ENCODE peak calls at places on chromosomes 12 and 14, in six cellular contexts. E is H1, S is IMR-90, K is neuronal stem cell, L is trophoblast cell, F is mesenchymal stem cell. U is an unnamed sample.

GRCh38 chr14:47619397-47619796 is 56.0 kb downstream of the MDGA2 start:
- DNase-seq in E (no peak), S (no peak), K (no peak), L (peak), F (no peak), U (no peak)

GRCh38 chr12:6241495-6241894 is 41.3 kb downstream of the CD9 start:
- DNase-seq in E (no peak), S (no peak), K (no peak), L (no peak), F (no peak), U (no peak)

GRCh38 chr14:64775081-64775777 is 71.0 kb downstream of the PLEKHG3 start:
- DNase-seq in E (no peak), S (no peak), K (no peak), L (no peak), F (no peak), U (no peak)

GRCh38 chr12:116480210-116480818 is 78.9 kb upstream of the MAP1LC3B2 start:
- DNase-seq in E (no peak), S (no peak), K (no peak), L (no peak), F (no peak), U (no peak)

GRCh38 chr14:105135700-105136395 is 32.7 kb downstream of the JAG2 start:
- DNase-seq in E (no peak), S (no peak), K (no peak), L (no peak), F (no peak), U (no peak)

GRCh38 chr12:88993655-88994054 is 358.6 kb downstream of the DUSP6 start:
- DNase-seq in E (no peak), S (peak), K (peak), L (peak), F (peak), U (no peak)

GRCh38 chr12:130958557-130959140 is 4.9 kb downstream of the ADGRD1 start:
- DNase-seq in E (no peak), S (no peak), K (no peak), L (no peak), F (no peak), U (no peak)

GRCh38 chr12:47808574-47809380 is 10.9 kb downstream of the HDAC7 start:
- DNase-seq in E (no peak), S (peak), K (no peak), L (peak), F (peak), U (no peak)

GRCh38 chr12:66900616-66901015 is 221.7 kb upstream of the GRIP1 start:
- DNase-seq in E (no peak), S (no peak), K (no peak), L (no peak), F (no peak), U (no peak)

GRCh38 chr12:45773734-45774133 is 44.2 kb downstream of the ARID2 start:
- DNase-seq in E (no peak), S (no peak), K (no peak), L (no peak), F (peak), U (no peak)

GRCh38 chr12:46554461-46554860 is 181.9 kb upstream of the SLC38A2 start:
- DNase-seq in E (no peak), S (no peak), K (no peak), L (no peak), F (no peak), U (no peak)

GRCh38 chr12:56150563-56150962 is 1.8 kb upstream of the MYL6B start:
- DNase-seq in E (no peak), S (peak), K (no peak), L (peak), F (peak), U (no peak)

GRCh38 chr14:104366931-104367810 is 212.4 kb upstream of the C14orf180 start:
- DNase-seq in E (no peak), S (no peak), K (no peak), L (no peak), F (no peak), U (no peak)

GRCh38 chr14:31449971-31450610 is 7.2 kb downstream of the DTD2 start:
- DNase-seq in E (no peak), S (peak), K (no peak), L (peak), F (peak), U (no peak)

GRCh38 chr14:87149583-87150354 is 843.2 kb downstream of the GALC start:
- DNase-seq in E (no peak), S (peak), K (no peak), L (peak), F (peak), U (peak)

GRCh38 chr14:61885203-61885961 is 123.2 kb downstream of the SNAPC1 start:
- DNase-seq in E (no peak), S (no peak), K (no peak), L (no peak), F (no peak), U (no peak)

GRCh38 chr14:59208224-59208814 is 19.9 kb downstream of the DAAM1 start:
- DNase-seq in E (no peak), S (peak), K (no peak), L (peak), F (peak), U (no peak)

GRCh38 chr14:54935100-54935499 is 32.5 kb upstream of the GCH1 start:
- DNase-seq in E (no peak), S (no peak), K (no peak), L (peak), F (no peak), U (no peak)

GRCh38 chr12:77107121-77107520 is 41.8 kb upstream of the E2F7 start:
- DNase-seq in E (no peak), S (no peak), K (no peak), L (no peak), F (no peak), U (no peak)

GRCh38 chr12:132263061-132263360 is 66.4 kb downstream of the GALNT9 start:
- DNase-seq in E (no peak), S (no peak), K (no peak), L (peak), F (no peak), U (no peak)

GRCh38 chr12:24852420-24852819 is 96.5 kb downstream of the BCAT1 start:
- DNase-seq in E (no peak), S (no peak), K (no peak), L (peak), F (no peak), U (no peak)

GRCh38 chr14:65184032-65184764 is 81.9 kb upstream of the MAX start:
- DNase-seq in E (no peak), S (peak), K (no peak), L (no peak), F (no peak), U (no peak)

GRCh38 chr14:34322940-34323418 is 139.1 kb downstream of the SPTSSA start:
- DNase-seq in E (peak), S (peak), K (peak), L (peak), F (peak), U (peak)

GRCh38 chr12:100566887-100567637 is 6.4 kb upstream of the GAS2L3 start:
- DNase-seq in E (no peak), S (peak), K (no peak), L (peak), F (no peak), U (no peak)

GRCh38 chr14:56333361-56334279 is 215.4 kb downstream of the PELI2 start:
- DNase-seq in E (no peak), S (peak), K (no peak), L (no peak), F (peak), U (no peak)
- H3K18ac ChIP-seq in E (no peak), S (peak), K (no peak), L (no peak), F (peak), U (peak)

DNA sequence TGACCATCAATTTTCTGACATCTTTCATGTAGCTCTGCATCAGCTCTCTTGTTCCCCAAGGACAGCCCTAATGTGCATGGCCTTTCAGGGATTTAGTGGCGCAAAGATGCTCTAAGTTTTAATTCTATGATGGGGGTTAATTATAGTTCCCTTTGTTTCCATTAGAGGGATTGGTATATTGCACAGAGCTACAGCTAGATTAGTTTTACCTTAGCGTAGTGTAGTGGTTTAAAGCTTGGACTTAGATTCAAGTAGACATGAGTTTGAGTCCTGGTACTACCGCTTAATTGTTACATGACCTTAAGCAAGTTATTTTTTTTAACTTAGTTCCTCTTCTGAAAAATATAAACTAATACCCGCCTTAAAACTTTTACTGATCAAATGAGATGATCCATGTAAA is 247.8 kb upstream of the KRR1 start:
- DNase-seq in E (no peak), S (no peak), K (no peak), L (no peak), F (no peak), U (no peak)
- H2AFZ ChIP-seq in E (no peak), S (no peak), K (no peak), L (no peak), F (no peak), U (no peak)

GRCh38 chr14:81519200-81519998 is 14.3 kb downstream of the SEL1L start:
- DNase-seq in E (no peak), S (no peak), K (no peak), L (no peak), F (peak), U (no peak)
- H3K18ac ChIP-seq in E (no peak), S (no peak), K (no peak), L (no peak), F (peak), U (no peak)

DNA sequence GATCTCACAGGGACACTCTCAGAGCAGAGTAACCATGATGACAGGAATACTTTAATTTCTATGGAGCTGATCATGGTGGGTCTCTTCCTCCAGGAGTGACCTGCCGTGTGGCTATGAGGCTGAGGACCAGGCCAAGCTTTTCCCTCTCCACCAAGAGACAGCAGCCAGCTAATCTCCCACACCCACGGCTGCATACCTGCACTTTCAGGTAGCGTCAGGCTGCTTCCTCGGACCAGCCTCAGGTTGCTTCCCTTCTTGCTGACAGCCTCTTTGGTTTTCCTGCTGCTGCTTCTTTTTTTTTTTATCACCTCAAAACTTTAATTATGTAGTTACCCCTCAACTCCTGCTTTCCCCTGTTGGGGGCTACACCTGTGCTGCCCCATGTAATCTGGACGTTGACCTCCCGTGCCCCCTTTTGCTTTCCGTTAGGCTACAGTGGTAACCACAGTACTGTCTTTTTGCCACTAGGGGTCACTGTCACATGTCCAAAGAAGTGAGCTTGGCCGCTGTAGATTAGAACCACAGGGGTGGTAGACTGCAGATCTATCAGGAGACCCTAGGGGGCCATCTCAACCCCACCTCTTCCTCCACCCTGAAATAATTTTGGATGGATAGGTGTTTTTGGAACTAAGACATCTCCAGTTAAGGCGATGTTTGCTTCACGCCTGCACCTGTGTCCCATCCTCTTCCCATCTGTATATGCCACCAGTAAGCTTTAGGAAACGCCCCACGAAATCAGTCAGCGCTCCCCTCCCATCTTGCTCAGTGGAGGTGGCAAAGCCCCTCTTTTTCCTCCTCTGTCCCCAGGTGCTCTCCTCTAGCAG is 7.8 kb upstream of the PIP4K2C start:
- DNase-seq in E (peak), S (peak), K (peak), L (peak), F (peak), U (peak)
- H2AFZ ChIP-seq in E (no peak), S (peak), K (no peak), L (no peak), F (no peak), U (no peak)

DNA sequence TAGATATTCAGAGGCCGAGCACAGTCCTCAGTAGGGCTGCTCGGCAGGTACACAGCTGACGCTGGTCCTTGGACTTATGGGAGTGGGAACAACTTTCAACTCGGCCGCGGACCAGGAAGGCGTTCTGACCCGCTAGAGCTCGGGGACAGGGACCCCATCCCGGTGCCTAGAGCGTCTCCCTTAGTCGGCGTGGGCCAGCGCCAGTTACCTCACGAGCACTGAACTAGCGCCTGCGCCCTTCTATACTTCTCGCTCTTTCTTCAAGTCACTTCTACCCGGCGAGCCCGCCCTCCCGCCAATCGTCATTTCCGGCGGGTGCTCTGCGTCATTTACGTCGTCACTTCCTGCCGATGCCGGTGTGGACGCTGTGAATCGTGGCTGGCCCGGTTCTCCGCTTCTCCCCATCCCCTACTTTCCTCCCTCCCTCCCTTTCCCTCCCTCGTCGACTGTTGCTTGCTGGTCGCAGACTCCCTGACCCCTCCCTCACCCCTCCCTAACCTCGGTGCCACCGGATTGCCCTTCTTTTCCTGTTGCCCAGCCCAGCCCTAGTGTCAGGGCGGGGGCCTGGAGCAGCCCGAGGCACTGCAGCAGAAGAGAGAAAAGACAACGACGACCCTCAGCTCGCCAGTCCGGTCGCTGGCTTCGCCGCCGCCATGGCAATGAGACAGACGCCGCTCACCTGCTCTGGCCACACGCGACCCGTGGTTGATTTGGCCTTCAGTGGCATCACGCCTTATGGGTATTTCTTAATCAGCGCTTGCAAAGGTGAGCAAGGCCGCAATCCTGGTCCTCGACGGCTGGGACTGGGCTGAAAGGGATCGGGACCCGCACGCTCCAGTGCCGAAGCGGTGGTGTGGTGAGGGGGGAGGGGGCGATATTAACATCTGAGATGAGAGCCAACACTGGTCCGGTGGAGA is at the start of gene STRAP:
- DNase-seq in E (peak), S (peak), K (peak), L (peak), F (peak), U (peak)
- H3K18ac ChIP-seq in E (peak), S (peak), K (peak), L (peak), F (peak), U (peak)

GRCh38 chr12:3753549-3754284 is 808 bp upstream of the CRACR2A start:
- DNase-seq in E (peak), S (no peak), K (no peak), L (no peak), F (peak), U (peak)
- H2AFZ ChIP-seq in E (peak), S (peak), K (peak), L (no peak), F (no peak), U (no peak)

DNA sequence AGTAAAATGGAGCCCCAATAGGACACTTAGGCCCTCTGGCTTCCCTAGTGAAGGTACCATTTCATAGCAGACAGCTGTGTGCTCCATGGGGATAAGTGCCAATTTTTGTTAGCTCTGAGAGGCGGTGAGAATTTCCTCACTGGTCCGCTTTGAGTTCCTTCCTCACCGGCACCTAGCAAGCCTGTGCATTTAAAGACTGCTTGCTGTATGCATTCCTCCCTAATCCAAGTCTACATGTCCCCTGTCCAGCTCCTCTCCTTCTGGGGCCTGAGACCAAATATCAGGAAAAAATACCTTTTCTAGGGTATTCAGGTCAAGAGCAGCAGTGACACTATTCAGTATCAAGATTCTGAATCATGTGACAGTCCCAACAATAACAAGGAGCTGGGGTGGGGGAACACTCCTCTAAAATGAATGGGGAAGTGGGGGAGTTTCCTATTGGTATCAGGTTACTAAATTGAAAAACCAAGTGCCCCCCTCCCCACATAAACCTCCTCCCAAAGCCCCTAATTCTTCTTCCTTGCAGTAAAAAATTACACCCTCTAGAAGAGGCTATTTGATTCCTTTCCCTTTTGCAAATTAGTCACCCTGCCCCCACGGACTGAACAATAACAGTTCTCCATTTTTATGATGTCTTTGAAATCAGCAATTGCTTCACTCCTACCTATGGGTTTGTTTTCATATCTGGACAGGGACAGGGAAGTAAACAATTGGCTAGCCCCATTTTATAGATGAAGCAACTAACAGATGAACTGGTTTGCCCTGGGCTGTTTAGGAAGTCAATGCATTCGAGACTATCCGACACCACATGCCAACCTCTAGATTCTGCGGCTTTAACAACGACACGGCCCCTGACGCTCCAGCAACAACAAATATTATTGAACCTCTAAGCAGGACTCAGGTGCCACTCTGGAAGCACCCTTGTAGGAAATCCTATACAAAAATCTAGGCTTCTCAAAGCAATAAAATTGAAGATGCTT is 28.9 kb downstream of the BCL11B start:
- DNase-seq in E (no peak), S (no peak), K (no peak), L (no peak), F (no peak), U (no peak)
- H3K18ac ChIP-seq in E (no peak), S (no peak), K (no peak), L (no peak), F (no peak), U (no peak)